ENCODE peak calls at places on chromosome 6, in ten cellular contexts. One of them, this sample, is unnamed.

GRCh38 chr6:71028236-71028876 is 71.5 kb upstream of the B3GAT2 start:
- DNase-seq in CD8-positive, alpha-beta T cell: no peak
- DNase-seq in astrocyte of the cerebellum: no peak
- DNase-seq in astrocyte of the spinal cord: no peak
- DNase-seq in omental fat pad: no peak
- DNase-seq in epithelial cell of esophagus: peak
- DNase-seq in left lung: no peak
- DNase-seq in gastrocnemius medialis: no peak
- DNase-seq in ovary: no peak
- DNase-seq in foreskin keratinocyte: no peak
- DNase-seq in this sample: no peak

GRCh38 chr6:25122001-25122400 is 157.2 kb upstream of the CARMIL1 start:
- DNase-seq in CD8-positive, alpha-beta T cell: no peak
- DNase-seq in astrocyte of the cerebellum: no peak
- DNase-seq in astrocyte of the spinal cord: no peak
- DNase-seq in omental fat pad: no peak
- DNase-seq in epithelial cell of esophagus: no peak
- DNase-seq in left lung: no peak
- DNase-seq in gastrocnemius medialis: peak
- DNase-seq in ovary: peak
- DNase-seq in foreskin keratinocyte: no peak
- DNase-seq in this sample: no peak

GRCh38 chr6:149860834-149861602 is 3.1 kb downstream of the LRP11 start:
- DNase-seq in CD8-positive, alpha-beta T cell: no peak
- DNase-seq in astrocyte of the cerebellum: no peak
- DNase-seq in astrocyte of the spinal cord: peak
- DNase-seq in omental fat pad: no peak
- DNase-seq in epithelial cell of esophagus: no peak
- DNase-seq in left lung: no peak
- DNase-seq in gastrocnemius medialis: no peak
- DNase-seq in ovary: no peak
- DNase-seq in foreskin keratinocyte: no peak
- DNase-seq in this sample: no peak

GRCh38 chr6:120511712-120512111 is 822.6 kb downstream of the TBC1D32 start:
- DNase-seq in CD8-positive, alpha-beta T cell: no peak
- DNase-seq in astrocyte of the cerebellum: no peak
- DNase-seq in astrocyte of the spinal cord: no peak
- DNase-seq in omental fat pad: no peak
- DNase-seq in epithelial cell of esophagus: no peak
- DNase-seq in left lung: no peak
- DNase-seq in gastrocnemius medialis: no peak
- DNase-seq in ovary: no peak
- DNase-seq in foreskin keratinocyte: no peak
- DNase-seq in this sample: no peak

GRCh38 chr6:15227827-15228318 is 18.0 kb upstream of the JARID2 start:
- DNase-seq in CD8-positive, alpha-beta T cell: no peak
- DNase-seq in astrocyte of the cerebellum: no peak
- DNase-seq in astrocyte of the spinal cord: no peak
- DNase-seq in omental fat pad: no peak
- DNase-seq in epithelial cell of esophagus: no peak
- DNase-seq in left lung: no peak
- DNase-seq in gastrocnemius medialis: no peak
- DNase-seq in ovary: no peak
- DNase-seq in foreskin keratinocyte: no peak
- DNase-seq in this sample: no peak

GRCh38 chr6:158047120-158047518 is 65.5 kb downstream of the SYNJ2 start:
- DNase-seq in CD8-positive, alpha-beta T cell: peak
- DNase-seq in astrocyte of the cerebellum: peak
- DNase-seq in astrocyte of the spinal cord: peak
- DNase-seq in omental fat pad: no peak
- DNase-seq in epithelial cell of esophagus: no peak
- DNase-seq in left lung: no peak
- DNase-seq in gastrocnemius medialis: peak
- DNase-seq in ovary: no peak
- DNase-seq in foreskin keratinocyte: no peak
- DNase-seq in this sample: no peak

GRCh38 chr6:90413867-90414266 is 117.2 kb upstream of the BACH2 start:
- DNase-seq in CD8-positive, alpha-beta T cell: peak
- DNase-seq in astrocyte of the cerebellum: no peak
- DNase-seq in astrocyte of the spinal cord: peak
- DNase-seq in omental fat pad: no peak
- DNase-seq in epithelial cell of esophagus: peak
- DNase-seq in left lung: peak
- DNase-seq in gastrocnemius medialis: no peak
- DNase-seq in ovary: peak
- DNase-seq in foreskin keratinocyte: no peak
- DNase-seq in this sample: no peak

GRCh38 chr6:17098538-17098937 is 3.3 kb upstream of the STMND1 start:
- DNase-seq in CD8-positive, alpha-beta T cell: no peak
- DNase-seq in astrocyte of the cerebellum: no peak
- DNase-seq in astrocyte of the spinal cord: no peak
- DNase-seq in omental fat pad: no peak
- DNase-seq in epithelial cell of esophagus: peak
- DNase-seq in left lung: no peak
- DNase-seq in gastrocnemius medialis: no peak
- DNase-seq in ovary: no peak
- DNase-seq in foreskin keratinocyte: peak
- DNase-seq in this sample: no peak

GRCh38 chr6:30047220-30047619 is 13.8 kb upstream of the POLR1H start:
- DNase-seq in CD8-positive, alpha-beta T cell: no peak
- DNase-seq in astrocyte of the cerebellum: no peak
- DNase-seq in astrocyte of the spinal cord: no peak
- DNase-seq in omental fat pad: no peak
- DNase-seq in epithelial cell of esophagus: no peak
- DNase-seq in left lung: no peak
- DNase-seq in gastrocnemius medialis: no peak
- DNase-seq in ovary: no peak
- DNase-seq in foreskin keratinocyte: no peak
- DNase-seq in this sample: no peak

GRCh38 chr6:152391179-152391880 is 245.8 kb downstream of the SYNE1 start:
- DNase-seq in CD8-positive, alpha-beta T cell: no peak
- DNase-seq in astrocyte of the cerebellum: no peak
- DNase-seq in astrocyte of the spinal cord: peak
- DNase-seq in omental fat pad: no peak
- DNase-seq in epithelial cell of esophagus: no peak
- DNase-seq in left lung: no peak
- DNase-seq in gastrocnemius medialis: no peak
- DNase-seq in ovary: no peak
- DNase-seq in foreskin keratinocyte: no peak
- DNase-seq in this sample: no peak

GRCh38 chr6:122008105-122009100 is 391.0 kb upstream of the HSF2 start:
- DNase-seq in CD8-positive, alpha-beta T cell: no peak
- DNase-seq in astrocyte of the cerebellum: peak
- DNase-seq in astrocyte of the spinal cord: peak
- DNase-seq in omental fat pad: no peak
- DNase-seq in epithelial cell of esophagus: no peak
- DNase-seq in left lung: no peak
- DNase-seq in gastrocnemius medialis: no peak
- DNase-seq in ovary: no peak
- DNase-seq in foreskin keratinocyte: no peak
- DNase-seq in this sample: no peak

GRCh38 chr6:33490198-33490597 is 35.8 kb downstream of the ZBTB9 start:
- DNase-seq in CD8-positive, alpha-beta T cell: no peak
- DNase-seq in astrocyte of the cerebellum: no peak
- DNase-seq in astrocyte of the spinal cord: no peak
- DNase-seq in omental fat pad: no peak
- DNase-seq in epithelial cell of esophagus: peak
- DNase-seq in left lung: no peak
- DNase-seq in gastrocnemius medialis: no peak
- DNase-seq in ovary: no peak
- DNase-seq in foreskin keratinocyte: peak
- DNase-seq in this sample: no peak

GRCh38 chr6:33497157-33497556 is 42.8 kb downstream of the ZBTB9 start:
- DNase-seq in CD8-positive, alpha-beta T cell: no peak
- DNase-seq in astrocyte of the cerebellum: no peak
- DNase-seq in astrocyte of the spinal cord: no peak
- DNase-seq in omental fat pad: no peak
- DNase-seq in epithelial cell of esophagus: no peak
- DNase-seq in left lung: no peak
- DNase-seq in gastrocnemius medialis: no peak
- DNase-seq in ovary: no peak
- DNase-seq in foreskin keratinocyte: no peak
- DNase-seq in this sample: no peak

GRCh38 chr6:33490621-33491020 is 36.2 kb downstream of the ZBTB9 start:
- DNase-seq in CD8-positive, alpha-beta T cell: no peak
- DNase-seq in astrocyte of the cerebellum: no peak
- DNase-seq in astrocyte of the spinal cord: no peak
- DNase-seq in omental fat pad: no peak
- DNase-seq in epithelial cell of esophagus: no peak
- DNase-seq in left lung: no peak
- DNase-seq in gastrocnemius medialis: no peak
- DNase-seq in ovary: no peak
- DNase-seq in foreskin keratinocyte: no peak
- DNase-seq in this sample: no peak

GRCh38 chr6:33492093-33492492 is 37.7 kb downstream of the ZBTB9 start:
- DNase-seq in CD8-positive, alpha-beta T cell: no peak
- DNase-seq in astrocyte of the cerebellum: no peak
- DNase-seq in astrocyte of the spinal cord: no peak
- DNase-seq in omental fat pad: no peak
- DNase-seq in epithelial cell of esophagus: no peak
- DNase-seq in left lung: no peak
- DNase-seq in gastrocnemius medialis: no peak
- DNase-seq in ovary: no peak
- DNase-seq in foreskin keratinocyte: no peak
- DNase-seq in this sample: no peak
- TF ChIP-seq CTCF in CD8-positive, alpha-beta T cell: no peak
- TF ChIP-seq CTCF in astrocyte of the cerebellum: no peak
- TF ChIP-seq CTCF in astrocyte of the spinal cord: no peak
- TF ChIP-seq CTCF in omental fat pad: no peak
- TF ChIP-seq CTCF in epithelial cell of esophagus: no peak
- TF ChIP-seq CTCF in left lung: no peak
- TF ChIP-seq CTCF in gastrocnemius medialis: no peak
- TF ChIP-seq CTCF in ovary: no peak
- TF ChIP-seq CTCF in foreskin keratinocyte: no peak
- TF ChIP-seq CTCF in this sample: no peak

GRCh38 chr6:128857806-128858205 is 25.1 kb upstream of the LAMA2 start:
- DNase-seq in CD8-positive, alpha-beta T cell: no peak
- DNase-seq in astrocyte of the cerebellum: no peak
- DNase-seq in astrocyte of the spinal cord: no peak
- DNase-seq in omental fat pad: no peak
- DNase-seq in epithelial cell of esophagus: no peak
- DNase-seq in left lung: no peak
- DNase-seq in gastrocnemius medialis: no peak
- DNase-seq in ovary: no peak
- DNase-seq in foreskin keratinocyte: no peak
- DNase-seq in this sample: no peak
- TF ChIP-seq CTCF in CD8-positive, alpha-beta T cell: no peak
- TF ChIP-seq CTCF in astrocyte of the cerebellum: no peak
- TF ChIP-seq CTCF in astrocyte of the spinal cord: no peak
- TF ChIP-seq CTCF in omental fat pad: no peak
- TF ChIP-seq CTCF in epithelial cell of esophagus: no peak
- TF ChIP-seq CTCF in left lung: no peak
- TF ChIP-seq CTCF in gastrocnemius medialis: no peak
- TF ChIP-seq CTCF in ovary: no peak
- TF ChIP-seq CTCF in foreskin keratinocyte: no peak
- TF ChIP-seq CTCF in this sample: no peak

GRCh38 chr6:41940759-41941279 is 789 bp downstream of the CCND3 start:
- DNase-seq in CD8-positive, alpha-beta T cell: peak
- DNase-seq in astrocyte of the cerebellum: no peak
- DNase-seq in astrocyte of the spinal cord: peak
- DNase-seq in omental fat pad: no peak
- DNase-seq in epithelial cell of esophagus: peak
- DNase-seq in left lung: peak
- DNase-seq in gastrocnemius medialis: peak
- DNase-seq in ovary: peak
- DNase-seq in foreskin keratinocyte: peak
- DNase-seq in this sample: peak
- TF ChIP-seq CTCF in CD8-positive, alpha-beta T cell: no peak
- TF ChIP-seq CTCF in astrocyte of the cerebellum: no peak
- TF ChIP-seq CTCF in astrocyte of the spinal cord: no peak
- TF ChIP-seq CTCF in omental fat pad: no peak
- TF ChIP-seq CTCF in epithelial cell of esophagus: no peak
- TF ChIP-seq CTCF in left lung: no peak
- TF ChIP-seq CTCF in gastrocnemius medialis: no peak
- TF ChIP-seq CTCF in ovary: no peak
- TF ChIP-seq CTCF in foreskin keratinocyte: peak
- TF ChIP-seq CTCF in this sample: no peak

DNA sequence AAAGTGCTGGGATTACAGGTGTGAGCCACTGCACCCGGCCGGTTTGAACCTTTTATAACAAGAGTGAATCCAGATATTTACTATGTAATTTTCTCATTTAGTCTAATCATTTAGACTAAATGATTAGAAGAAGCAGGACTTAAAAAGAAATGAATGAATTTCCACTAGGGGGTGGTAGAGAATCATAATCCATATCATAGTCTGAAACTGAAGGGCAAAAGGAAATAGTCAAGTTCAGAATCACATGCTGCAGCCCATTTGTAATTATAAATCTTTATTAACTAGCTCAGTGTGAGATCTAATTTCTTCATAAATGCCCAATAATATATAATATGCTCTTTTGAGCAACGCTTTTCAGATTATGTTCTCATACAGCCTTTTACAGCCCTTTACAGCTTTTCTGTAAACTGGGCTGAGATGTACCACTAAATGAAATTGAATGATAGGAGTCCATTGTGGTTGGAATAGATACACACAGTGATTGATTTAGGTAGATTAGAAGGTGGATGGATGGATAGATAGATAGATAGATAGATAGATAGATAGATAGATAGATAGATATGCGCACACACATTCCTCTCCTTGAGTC is 31.8 kb downstream of the PSMB9 start:
- DNase-seq in CD8-positive, alpha-beta T cell: no peak
- DNase-seq in astrocyte of the cerebellum: peak
- DNase-seq in astrocyte of the spinal cord: peak
- DNase-seq in omental fat pad: no peak
- DNase-seq in epithelial cell of esophagus: peak
- DNase-seq in left lung: no peak
- DNase-seq in gastrocnemius medialis: no peak
- DNase-seq in ovary: no peak
- DNase-seq in foreskin keratinocyte: peak
- DNase-seq in this sample: no peak
- TF ChIP-seq CTCF in CD8-positive, alpha-beta T cell: peak
- TF ChIP-seq CTCF in astrocyte of the cerebellum: peak
- TF ChIP-seq CTCF in astrocyte of the spinal cord: peak
- TF ChIP-seq CTCF in omental fat pad: no peak
- TF ChIP-seq CTCF in epithelial cell of esophagus: peak
- TF ChIP-seq CTCF in left lung: peak
- TF ChIP-seq CTCF in gastrocnemius medialis: peak
- TF ChIP-seq CTCF in ovary: peak
- TF ChIP-seq CTCF in foreskin keratinocyte: peak
- TF ChIP-seq CTCF in this sample: no peak

This sample was measured in activated B cell treated with CpG ODN at 0.5 μM for 24 hours.